ENCODE peak calls at places on chromosomes 13 and 19, in four cellular contexts. H is K562, V is GM12878, Z is IMR-90. S is an unnamed sample.
A peak's percentile ranks its signal among the peaks of the same experiment; 100 is the strongest.

GRCh38 chr19:28454083-28454482 is 758.9 kb downstream of the UQCRFS1 start:
- DNase-seq in H (peak; percentile 26), V (no peak), Z (no peak), S (no peak)

GRCh38 chr19:35710784-35711723 is 6.7 kb downstream of the ZBTB32 start:
- DNase-seq in H (no peak), Z (no peak), V (peak; percentile 94), S (no peak)

GRCh38 chr19:4267101-4267900 is 11.8 kb upstream of the SHD start:
- DNase-seq in Z (peak; percentile 37), H (peak; percentile 88), V (no peak), S (peak; percentile 26)

GRCh38 chr19:13827656-13828055 is 32.4 kb downstream of the ZSWIM4 start:
- DNase-seq in Z (no peak), H (peak; percentile 28), V (no peak), S (no peak)

GRCh38 chr19:51931921-51932320 is 4.6 kb downstream of the ZNF613 start:
- DNase-seq in H (no peak), Z (no peak), V (no peak), S (no peak)

GRCh38 chr19:11769995-11770394 is 3.2 kb downstream of the ZNF441 start:
- DNase-seq in Z (no peak), V (no peak), H (no peak), S (no peak)

GRCh38 chr13:73467103-73467502 is 408.3 kb downstream of the KLF5 start:
- DNase-seq in V (no peak), H (no peak), Z (peak; percentile 16), S (no peak)

GRCh38 chr19:4369109-4369887 is 25.9 kb downstream of the MPND start:
- DNase-seq in V (peak; percentile 90), Z (no peak), H (peak; percentile 63), S (no peak)

GRCh38 chr13:50129065-50129922 is 114.0 kb downstream of the KCNRG start:
- DNase-seq in Z (no peak), V (no peak), H (no peak), S (no peak)

DNA sequence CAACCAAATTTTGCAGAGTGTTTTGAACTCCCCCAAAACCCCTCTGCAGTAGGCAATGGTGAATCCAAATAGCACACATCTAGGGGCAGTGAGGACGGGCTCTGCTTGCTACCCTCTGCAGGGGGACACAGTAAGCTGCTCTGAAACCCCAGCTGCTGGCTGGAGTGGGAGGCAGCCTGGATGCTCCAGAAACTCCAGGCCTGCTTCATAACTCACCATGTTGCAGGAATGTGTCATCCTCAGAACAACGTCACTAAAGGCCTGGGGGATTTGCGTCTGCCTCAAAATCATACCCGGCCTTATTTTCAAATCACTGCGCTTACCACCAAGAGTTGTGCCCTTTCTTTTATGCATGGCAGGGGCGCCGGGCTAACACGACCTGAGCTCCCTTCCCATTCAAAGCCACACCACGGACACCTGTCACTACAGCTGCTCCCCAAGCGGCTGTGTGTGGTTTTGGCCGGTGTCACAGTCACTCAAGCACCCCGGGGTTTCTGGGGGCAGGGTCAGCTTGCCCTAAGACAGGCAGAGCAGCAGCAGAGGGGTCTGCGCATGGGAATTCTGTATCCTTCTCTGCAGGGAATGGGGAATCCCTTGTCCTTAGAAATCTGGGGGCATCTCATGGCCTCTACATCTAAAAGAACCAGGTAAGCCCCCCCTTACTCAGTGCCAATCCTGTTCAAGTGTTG is 93.9 kb downstream of the TSHZ3 start:
- DNase-seq in V (no peak), Z (no peak), H (no peak), S (no peak)
- TF ChIP-seq CTCF in V (no peak), Z (no peak), H (no peak), S (no peak)

DNA sequence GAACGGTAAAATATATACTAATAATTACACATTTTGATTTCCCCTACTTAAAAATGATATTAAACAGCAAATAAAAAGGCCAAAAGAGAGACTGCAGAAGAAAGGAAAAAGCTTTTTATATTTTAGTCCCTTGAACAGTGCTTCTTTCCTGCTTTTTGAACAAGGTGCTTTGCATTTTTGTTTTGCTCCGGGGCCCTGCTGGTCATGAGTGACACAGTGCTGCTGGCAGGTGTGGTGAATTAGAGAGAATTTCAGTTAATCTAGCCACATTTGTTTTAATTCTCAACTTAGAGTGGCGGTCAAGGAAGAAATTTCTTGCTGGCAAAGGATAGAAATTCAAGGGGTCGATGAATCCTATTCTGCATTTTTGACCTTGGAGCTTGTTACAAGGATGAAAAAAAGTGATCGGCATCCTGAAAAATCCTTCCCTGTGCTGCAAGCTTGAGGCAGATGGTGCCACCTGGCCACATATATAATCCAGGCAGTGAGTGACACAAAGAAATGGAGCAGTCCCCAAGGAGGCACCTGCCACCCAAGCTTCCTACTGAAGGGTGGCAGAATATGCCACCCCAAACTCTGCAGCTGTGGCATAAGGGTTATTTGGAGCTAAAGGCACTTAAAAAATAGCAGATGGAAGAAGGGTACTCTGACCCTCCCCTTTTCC is 15.6 kb downstream of the TMEM272 start:
- DNase-seq in V (no peak), H (no peak), Z (no peak), S (no peak)
- TF ChIP-seq FOS in V (no peak), H (no peak), Z (no peak), S (no peak)

GRCh38 chr19:2046046-2046907 is 4.8 kb downstream of the MKNK2 start:
- DNase-seq in Z (no peak), V (no peak), H (no peak), S (no peak)

GRCh38 chr19:2047449-2048103 is 3.5 kb downstream of the MKNK2 start:
- DNase-seq in H (no peak), Z (no peak), V (no peak), S (peak; percentile 83)

GRCh38 chr19:2048104-2048958 is 2.7 kb downstream of the MKNK2 start:
- DNase-seq in H (no peak), V (no peak), Z (no peak), S (no peak)

GRCh38 chr19:2045501-2046045 is 5.5 kb downstream of the MKNK2 start:
- DNase-seq in V (no peak), Z (no peak), H (no peak), S (no peak)

GRCh38 chr19:2047076-2047448 is 4.0 kb downstream of the MKNK2 start:
- DNase-seq in H (no peak), V (no peak), Z (no peak), S (no peak)
- TF ChIP-seq CTCF in H (no peak), V (peak; percentile 33), Z (no peak), S (no peak)

GRCh38 chr13:26497991-26498423 is 59.5 kb upstream of the WASF3 start:
- DNase-seq in Z (peak; percentile 96), V (no peak), H (no peak), S (peak; percentile 49)
- TF ChIP-seq FOS in Z (no peak), V (no peak), H (no peak), S (no peak)

DNA sequence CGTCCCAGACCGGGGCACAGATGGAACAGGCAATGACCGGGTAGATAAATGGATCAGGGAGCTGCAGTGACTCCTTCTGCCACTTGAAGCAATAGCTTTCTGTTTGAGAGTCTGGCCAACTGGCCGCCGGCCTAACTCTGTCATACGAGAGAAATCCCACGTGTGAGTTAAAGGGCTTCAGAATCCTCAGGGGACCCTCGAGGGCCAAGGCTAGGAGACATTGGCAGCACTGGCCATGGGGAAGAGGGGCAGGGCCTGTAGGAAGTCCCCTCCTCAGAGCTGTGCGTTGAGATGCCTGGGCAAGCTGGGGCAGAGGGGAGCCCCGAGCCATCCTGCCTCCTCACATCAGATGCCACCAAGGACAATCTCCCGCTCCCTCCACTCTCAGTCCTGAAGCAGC is 51.6 kb downstream of the KLF2 start:
- DNase-seq in Z (no peak), V (no peak), H (no peak), S (no peak)
- TF ChIP-seq CTCF in Z (no peak), V (no peak), H (no peak), S (no peak)

GRCh38 chr19:6056801-6057650 is 53.3 kb downstream of the RFX2 start:
- DNase-seq in Z (peak; percentile 91), V (no peak), H (peak; percentile 50), S (peak; percentile 98)
- TF ChIP-seq FOS in Z (peak; percentile 75), V (no peak), H (no peak), S (peak; percentile 86)

GRCh38 chr13:21767032-21767431 is 96.2 kb downstream of the FGF9 start:
- DNase-seq in Z (no peak), H (no peak), V (no peak), S (no peak)
- TF ChIP-seq CTCF in Z (no peak), H (no peak), V (no peak), S (no peak)

GRCh38 chr19:41995959-41996797 is 2.1 kb upstream of the ATP1A3 start:
- DNase-seq in V (no peak), Z (no peak), H (peak; percentile 54), S (no peak)
- TF ChIP-seq FOS in V (no peak), Z (no peak), H (no peak), S (no peak)